ENCODE peak calls at places on chromosomes 3 and 15, in four cellular contexts. One of them, this sample, is unnamed.
A peak's percentile ranks its signal among the peaks of the same experiment; 100 is the strongest.

GRCh38 chr3:35639251-35640185 is at the start of gene ARPP21:
- DNase-seq in ELF-1: peak; percentile 58
- DNase-seq in GM20000: peak; percentile 32
- DNase-seq in neural progenitor cell: peak; percentile 70
- DNase-seq in this sample: peak; percentile 31

GRCh38 chr3:30649572-30650310 is 43.3 kb downstream of the TGFBR2 start:
- DNase-seq in GM20000: peak; percentile 19
- DNase-seq in ELF-1: no peak
- DNase-seq in neural progenitor cell: no peak
- DNase-seq in this sample: peak; percentile 25

GRCh38 chr3:32126305-32127015 is 20.0 kb downstream of the GPD1L start:
- DNase-seq in neural progenitor cell: no peak
- DNase-seq in ELF-1: no peak
- DNase-seq in GM20000: no peak
- DNase-seq in this sample: no peak

GRCh38 chr15:88745696-88746095 is 57.5 kb upstream of the ACAN start:
- DNase-seq in GM20000: no peak
- DNase-seq in ELF-1: no peak
- DNase-seq in neural progenitor cell: no peak
- DNase-seq in this sample: no peak

GRCh38 chr15:40952901-40953712 is at the start of gene CHAC1:
- DNase-seq in GM20000: peak; percentile 99
- DNase-seq in neural progenitor cell: peak; percentile 97
- DNase-seq in ELF-1: peak; percentile 98
- DNase-seq in this sample: peak; percentile 96

GRCh38 chr3:104428526-104428925 is 938.2 kb upstream of the ALCAM start:
- DNase-seq in ELF-1: no peak
- DNase-seq in neural progenitor cell: no peak
- DNase-seq in GM20000: no peak
- DNase-seq in this sample: no peak

GRCh38 chr15:51076142-51076897 is 18.4 kb downstream of the TNFAIP8L3 start:
- DNase-seq in GM20000: peak; percentile 45
- DNase-seq in neural progenitor cell: no peak
- DNase-seq in ELF-1: no peak
- DNase-seq in this sample: no peak

GRCh38 chr3:184715943-184716651 is 4.2 kb upstream of the MAGEF1 start:
- DNase-seq in ELF-1: no peak
- DNase-seq in GM20000: no peak
- DNase-seq in neural progenitor cell: peak; percentile 27
- DNase-seq in this sample: no peak

GRCh38 chr3:161576733-161577510 is 80.3 kb downstream of the OTOL1 start:
- DNase-seq in GM20000: no peak
- DNase-seq in ELF-1: no peak
- DNase-seq in neural progenitor cell: no peak
- DNase-seq in this sample: no peak

GRCh38 chr15:90058308-90058707 is 44.0 kb downstream of the IDH2 start:
- DNase-seq in ELF-1: no peak
- DNase-seq in GM20000: peak; percentile 31
- DNase-seq in neural progenitor cell: no peak
- DNase-seq in this sample: no peak

GRCh38 chr15:90552162-90552928 is 22.6 kb downstream of the CRTC3 start:
- DNase-seq in neural progenitor cell: no peak
- DNase-seq in ELF-1: no peak
- DNase-seq in GM20000: no peak
- DNase-seq in this sample: no peak

GRCh38 chr3:55090746-55091145 is 162.9 kb upstream of the LRTM1 start:
- DNase-seq in GM20000: no peak
- DNase-seq in ELF-1: no peak
- DNase-seq in neural progenitor cell: no peak
- DNase-seq in this sample: no peak

This sample was measured in hepatocyte.